ENCODE peak calls at places on chromosomes 4 and X, in four cellular contexts. T is GM12878, S is K562, B is HepG2. W is an unnamed sample.

GRCh38 chr4:38318737-38319455 is 345.1 kb upstream of the KLF3 start:
- DNase-seq in S (peak), T (peak), B (peak), W (peak)

GRCh38 chr4:181752516-181752915 is 490.7 kb upstream of the TENM3 start:
- DNase-seq in B (no peak), S (no peak), T (no peak), W (no peak)

GRCh38 chrX:8245411-8245810 is 74.3 kb upstream of the VCX2 start:
- DNase-seq in B (no peak), S (no peak), T (no peak), W (no peak)

GRCh38 chr4:89056953-89057398 is at the start of gene FAM13A:
- DNase-seq in B (peak), S (peak), T (peak), W (peak)

GRCh38 chrX:11143931-11144678 is 33.0 kb downstream of the HCCS start:
- DNase-seq in B (peak), S (peak), T (peak), W (peak)

GRCh38 chr4:174284181-174284886 is 623 bp downstream of the CEP44 start:
- DNase-seq in S (no peak), T (no peak), B (peak), W (peak)

GRCh38 chr4:36056128-36056527 is 188.2 kb downstream of the ARAP2 start:
- DNase-seq in B (no peak), S (no peak), T (no peak), W (no peak)

GRCh38 chr4:6093671-6094070 is 75.4 kb upstream of the C4orf50 start:
- DNase-seq in B (no peak), S (no peak), T (no peak), W (no peak)

GRCh38 chrX:8323356-8323755 is 141.3 kb upstream of the VCX3B start:
- DNase-seq in T (no peak), S (no peak), B (no peak), W (no peak)

GRCh38 chrX:49627030-49627777 is 28.4 kb downstream of the GAGE1 start:
- DNase-seq in S (peak), T (no peak), B (peak), W (peak)

GRCh38 chr4:17347445-17347844 is 164.4 kb downstream of the QDPR start:
- DNase-seq in B (peak), T (no peak), S (peak), W (peak)

GRCh38 chr4:37948542-37948941 is 11.7 kb upstream of the PTTG2 start:
- DNase-seq in B (no peak), S (no peak), T (peak), W (no peak)

GRCh38 chr4:5824227-5824626 is 68.7 kb downstream of the CRMP1 start:
- DNase-seq in S (no peak), B (no peak), T (no peak), W (no peak)

GRCh38 chrX:53990201-53990600 is 54.1 kb downstream of the PHF8 start:
- DNase-seq in B (no peak), S (no peak), T (no peak), W (no peak)

GRCh38 chr4:17583944-17584343 is 6.9 kb downstream of the LAP3 start:
- DNase-seq in B (no peak), T (no peak), S (no peak), W (no peak)

GRCh38 chrX:45472968-45473367 is 272.3 kb upstream of the DIPK2B start:
- DNase-seq in T (no peak), B (no peak), S (no peak), W (no peak)

GRCh38 chrX:105822138-105823091 is at the start of gene NRK:
- DNase-seq in B (no peak), S (no peak), T (no peak), W (peak)

GRCh38 chr4:181950372-181951127 is 292.7 kb upstream of the TENM3 start:
- DNase-seq in T (no peak), B (no peak), S (no peak), W (no peak)

GRCh38 chr4:3879681-3880594 is 113.8 kb downstream of the ADRA2C start:
- DNase-seq in B (no peak), S (no peak), T (no peak), W (no peak)

GRCh38 chr4:153126137-153126536 is 78.1 kb upstream of the TRIM2 start:
- DNase-seq in T (no peak), S (no peak), B (no peak), W (no peak)

GRCh38 chr4:186068581-186069402 is at the start of gene TLR3:
- DNase-seq in B (no peak), T (no peak), S (no peak), W (no peak)

GRCh38 chrX:145410622-145411021 is 163.3 kb downstream of the SPANXN1 start:
- DNase-seq in T (no peak), B (no peak), S (no peak), W (no peak)

GRCh38 chrX:120727503-120727902 is 97.6 kb upstream of the C1GALT1C1 start:
- DNase-seq in T (no peak), B (no peak), S (no peak), W (no peak)

GRCh38 chr4:136864580-136865185 is 667.6 kb downstream of the PCDH18 start:
- DNase-seq in T (peak), S (peak), B (peak), W (peak)

GRCh38 chr4:188147176-188147575 is 7.9 kb downstream of the TRIML1 start:
- DNase-seq in S (no peak), B (no peak), T (no peak), W (no peak)

GRCh38 chrX:30822068-30822671 is 66.9 kb downstream of the TAB3 start:
- DNase-seq in B (peak), S (no peak), T (peak), W (no peak)

GRCh38 chr4:60034371-60034770 is 1165.8 kb upstream of the ADGRL3 start:
- DNase-seq in T (no peak), B (no peak), S (no peak), W (no peak)

GRCh38 chr4:133320576-133321170 is 171.6 kb downstream of the PCDH10 start:
- DNase-seq in B (peak), T (no peak), S (peak), W (peak)

GRCh38 chr4:140037353-140038030 is 116.5 kb downstream of the MAML3 start:
- DNase-seq in S (no peak), T (no peak), B (peak), W (no peak)

GRCh38 chr4:145937990-145938611 is 522 bp downstream of the ZNF827 start:
- DNase-seq in S (no peak), B (no peak), T (no peak), W (peak)

GRCh38 chrX:19372170-19373033 is 28.7 kb downstream of the PDHA1 start:
- DNase-seq in T (no peak), S (peak), B (peak), W (peak)

GRCh38 chr4:48223633-48224295 is 45.9 kb downstream of the TEC start:
- DNase-seq in S (no peak), T (no peak), B (no peak), W (no peak)

GRCh38 chrX:482192-482701 is 95.5 kb upstream of the PPP2R3B start:
- DNase-seq in B (no peak), T (no peak), S (no peak), W (no peak)

GRCh38 chrX:69107747-69108410 is 57.4 kb downstream of the PJA1 start:
- DNase-seq in T (no peak), S (no peak), B (no peak), W (no peak)

GRCh38 chrX:123860983-123861382 is 1.1 kb downstream of the XIAP start:
- DNase-seq in S (no peak), T (no peak), B (no peak), W (no peak)

GRCh38 chr4:150852237-150852636 is 162.8 kb downstream of the LRBA start:
- DNase-seq in B (no peak), T (no peak), S (no peak), W (no peak)

DNA sequence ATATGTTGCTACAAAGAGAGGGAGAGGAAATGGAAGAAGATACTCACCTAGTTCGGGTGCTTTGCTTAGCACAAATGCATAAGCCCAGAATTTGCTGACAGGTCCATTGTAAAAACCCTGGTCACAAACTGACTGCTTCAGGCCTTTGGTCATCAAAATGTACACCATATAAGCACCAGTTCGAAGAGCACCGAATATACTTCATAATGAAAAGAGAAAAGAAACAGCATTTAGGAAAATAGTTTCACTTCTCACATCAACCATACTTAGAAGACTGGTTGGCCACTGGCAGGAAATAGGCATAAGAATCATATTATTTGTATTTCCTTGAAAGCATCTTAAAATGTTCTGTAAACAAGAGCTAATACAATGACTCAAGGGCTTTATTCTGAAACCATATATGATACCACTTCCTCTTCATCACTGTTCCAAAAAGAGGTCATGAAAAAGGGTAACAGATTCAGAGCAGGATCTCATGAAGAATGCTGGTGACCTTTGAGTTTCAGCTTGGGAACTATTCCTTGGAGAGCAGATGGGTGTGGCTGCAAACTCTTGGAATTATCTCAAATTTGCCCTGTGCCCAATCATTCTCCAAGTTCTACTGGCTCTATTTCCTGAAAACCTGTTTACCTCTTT is 138.7 kb downstream of the ELOVL6 start:
- DNase-seq in S (no peak), B (no peak), T (peak), W (no peak)
- TF ChIP-seq FOXK2 in S (no peak), B (no peak), T (no peak), W (no peak)

GRCh38 chr4:112282860-112283667 is 2.6 kb downstream of the TIFA start:
- DNase-seq in S (no peak), B (peak), T (no peak), W (no peak)

GRCh38 chr4:112287258-112287873 is 1.7 kb upstream of the TIFA start:
- DNase-seq in B (no peak), T (no peak), S (no peak), W (no peak)

GRCh38 chr4:112284166-112284565 is 1.5 kb downstream of the TIFA start:
- DNase-seq in B (no peak), S (peak), T (no peak), W (no peak)

GRCh38 chr4:112288455-112288854 is 2.8 kb upstream of the TIFA start:
- DNase-seq in T (no peak), S (no peak), B (no peak), W (no peak)

GRCh38 chr4:112284662-112285411 is 867 bp downstream of the TIFA start:
- DNase-seq in B (no peak), S (peak), T (no peak), W (no peak)
- TF ChIP-seq FOXK2 in B (no peak), S (no peak), T (no peak), W (no peak)

GRCh38 chrX:24673424-24673823 is 20.3 kb upstream of the POLA1 start:
- DNase-seq in T (no peak), S (no peak), B (no peak), W (no peak)

GRCh38 chrX:24676403-24677024 is 17.2 kb upstream of the POLA1 start:
- DNase-seq in B (no peak), T (no peak), S (no peak), W (peak)

GRCh38 chrX:24668111-24668510 is 21.0 kb upstream of the PCYT1B start:
- DNase-seq in S (no peak), T (no peak), B (no peak), W (no peak)

GRCh38 chrX:24672701-24673190 is 21.0 kb upstream of the POLA1 start:
- DNase-seq in S (no peak), B (peak), T (no peak), W (no peak)
- TF ChIP-seq FOXK2 in S (no peak), B (no peak), T (no peak), W (no peak)

GRCh38 chrX:34467437-34467836 is 189.6 kb downstream of the TMEM47 start:
- DNase-seq in B (no peak), S (no peak), T (no peak), W (no peak)
- TF ChIP-seq FOXK2 in B (no peak), S (no peak), T (no peak), W (no peak)

DNA sequence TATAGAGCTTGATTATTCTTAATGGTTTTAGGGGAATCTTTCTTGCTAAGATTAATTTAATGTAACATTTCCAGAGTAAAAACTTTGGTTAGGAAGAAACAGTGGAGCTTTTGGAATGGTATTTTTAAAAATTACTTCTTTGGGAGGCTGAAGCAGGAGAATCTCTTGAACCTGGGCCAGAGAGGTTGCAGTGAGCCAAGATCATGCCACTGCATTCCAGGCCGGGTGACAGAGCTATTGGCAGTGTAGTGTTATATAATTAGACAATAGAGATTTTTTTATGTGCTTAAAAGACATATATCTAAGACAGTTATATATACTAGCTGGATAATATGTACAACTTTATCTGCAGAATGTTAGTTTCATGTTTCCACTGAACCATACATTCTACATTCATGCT is 585.6 kb downstream of the ADGRL3 start:
- DNase-seq in S (no peak), B (no peak), T (no peak), W (no peak)
- TF ChIP-seq FOXK2 in S (no peak), B (no peak), T (no peak), W (no peak)

DNA sequence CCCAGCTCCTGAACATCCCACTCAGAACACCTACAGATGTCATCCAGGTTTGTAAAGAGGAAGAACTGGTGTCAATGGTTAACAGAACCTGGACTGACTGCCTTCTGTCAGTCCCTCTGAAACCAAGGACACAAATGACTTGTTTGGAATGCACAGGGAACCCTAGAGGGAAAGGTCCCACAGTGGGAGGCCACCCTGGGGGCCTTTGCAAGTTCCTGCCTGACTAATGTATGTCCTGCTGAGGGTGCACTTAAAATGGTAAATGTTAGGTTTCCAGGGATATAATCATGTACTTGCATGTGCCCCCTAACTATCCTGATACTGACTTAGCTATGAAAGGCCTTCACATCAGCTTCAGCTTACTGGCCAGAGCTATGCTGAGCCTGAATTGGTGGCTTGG is 15.0 kb upstream of the XAGE2 start:
- DNase-seq in S (no peak), B (no peak), T (no peak), W (no peak)
- TF ChIP-seq FOXK2 in S (no peak), B (no peak), T (no peak), W (no peak)

GRCh38 chrX:34877451-34877850 is 65.1 kb upstream of the FAM47B start:
- DNase-seq in B (no peak), T (no peak), S (no peak), W (no peak)
- TF ChIP-seq FOXK2 in B (no peak), T (no peak), S (no peak), W (no peak)

W was measured in HEK293T.